ENCODE peak calls at places on chromosomes 12 and 14, in seven cellular contexts. L is left lung, U is neural progenitor cell, Y is astrocyte of the spinal cord, D is thoracic aorta, Q is right lobe of liver, P is MM.1S. C is an unnamed sample.

GRCh38 chr12:1706284-1707016 is 15.6 kb downstream of the ADIPOR2 start:
- DNase-seq in L (no peak), U (no peak), Y (no peak), D (no peak), Q (no peak), P (no peak), C (no peak)

GRCh38 chr14:23561873-23562821 is 5.4 kb downstream of the AP1G2 start:
- DNase-seq in L (no peak), U (no peak), Y (no peak), D (no peak), Q (no peak), P (no peak), C (no peak)

GRCh38 chr12:21849878-21850277 is 75.4 kb upstream of the KCNJ8 start:
- DNase-seq in L (no peak), U (no peak), Y (no peak), D (no peak), Q (no peak), P (no peak), C (no peak)

GRCh38 chr14:103898204-103898603 is 30.1 kb upstream of the TDRD9 start:
- DNase-seq in L (no peak), U (no peak), Y (no peak), D (no peak), Q (no peak), P (no peak), C (no peak)

GRCh38 chr12:91422107-91422506 is 239.5 kb upstream of the DCN start:
- DNase-seq in L (no peak), U (no peak), Y (no peak), D (no peak), Q (no peak), P (no peak), C (no peak)

GRCh38 chr12:125593269-125593668 is 528.0 kb downstream of the AACS start:
- DNase-seq in L (no peak), U (no peak), Y (no peak), D (no peak), Q (no peak), P (no peak), C (no peak)

GRCh38 chr12:51884676-51885229 is 3.1 kb upstream of the ANKRD33 start:
- DNase-seq in L (no peak), U (no peak), Y (no peak), D (no peak), Q (peak), P (no peak), C (no peak)

GRCh38 chr12:122336015-122336946 is 70.0 kb upstream of the VPS33A start:
- DNase-seq in L (no peak), U (peak), Y (peak), D (no peak), Q (peak), P (no peak), C (no peak)

GRCh38 chr12:45685680-45686079 is 43.8 kb upstream of the ARID2 start:
- DNase-seq in L (no peak), U (no peak), Y (no peak), D (no peak), Q (no peak), P (peak), C (no peak)

GRCh38 chr14:94180655-94181271 is 6.6 kb downstream of the PPP4R4 start:
- DNase-seq in L (no peak), U (peak), Y (peak), D (no peak), Q (no peak), P (peak), C (no peak)

GRCh38 chr14:51880810-51881580 is 20.6 kb downstream of the GNG2 start:
- DNase-seq in L (no peak), U (no peak), Y (peak), D (no peak), Q (no peak), P (no peak), C (no peak)

GRCh38 chr14:50892255-50892654 is 20.4 kb downstream of the ABHD12B start:
- DNase-seq in L (no peak), U (no peak), Y (no peak), D (no peak), Q (no peak), P (no peak), C (no peak)

GRCh38 chr12:89864419-89864818 is 155.8 kb upstream of the ATP2B1 start:
- DNase-seq in L (no peak), U (no peak), Y (no peak), D (no peak), Q (no peak), P (no peak), C (no peak)

GRCh38 chr14:77041837-77042557 is 13.5 kb upstream of the IRF2BPL start:
- DNase-seq in L (no peak), U (no peak), Y (peak), D (peak), Q (no peak), P (no peak), C (no peak)

GRCh38 chr14:87014854-87015253 is 978.1 kb downstream of the GALC start:
- DNase-seq in L (no peak), U (no peak), Y (no peak), D (no peak), Q (no peak), P (no peak), C (no peak)

GRCh38 chr12:122471324-122472226 is 29.2 kb downstream of the ZCCHC8 start:
- DNase-seq in L (no peak), U (peak), Y (peak), D (no peak), Q (no peak), P (peak), C (no peak)

GRCh38 chr14:22598896-22599244 is 770 bp downstream of the ABHD4 start:
- DNase-seq in L (peak), U (peak), Y (peak), D (no peak), Q (peak), P (peak), C (no peak)

GRCh38 chr12:62732861-62733427 is 202.0 kb downstream of the PPM1H start:
- DNase-seq in L (no peak), U (no peak), Y (peak), D (no peak), Q (no peak), P (no peak), C (no peak)

GRCh38 chr12:131759176-131759575 is 48.3 kb downstream of the SFSWAP start:
- DNase-seq in L (no peak), U (no peak), Y (peak), D (no peak), Q (no peak), P (no peak), C (no peak)

GRCh38 chr14:71228711-71229110 is 321.5 kb downstream of the PCNX1 start:
- DNase-seq in L (no peak), U (no peak), Y (no peak), D (no peak), Q (no peak), P (no peak), C (no peak)

GRCh38 chr12:122839907-122840554 is 4.8 kb downstream of the HIP1R start:
- DNase-seq in L (no peak), U (no peak), Y (no peak), D (no peak), Q (no peak), P (no peak), C (no peak)

GRCh38 chr14:105161314-105161713 is 7.3 kb downstream of the JAG2 start:
- DNase-seq in L (no peak), U (no peak), Y (no peak), D (no peak), Q (no peak), P (no peak), C (no peak)

GRCh38 chr12:86698581-86698980 is 442.4 kb upstream of the MGAT4C start:
- DNase-seq in L (no peak), U (no peak), Y (peak), D (no peak), Q (no peak), P (no peak), C (no peak)

DNA sequence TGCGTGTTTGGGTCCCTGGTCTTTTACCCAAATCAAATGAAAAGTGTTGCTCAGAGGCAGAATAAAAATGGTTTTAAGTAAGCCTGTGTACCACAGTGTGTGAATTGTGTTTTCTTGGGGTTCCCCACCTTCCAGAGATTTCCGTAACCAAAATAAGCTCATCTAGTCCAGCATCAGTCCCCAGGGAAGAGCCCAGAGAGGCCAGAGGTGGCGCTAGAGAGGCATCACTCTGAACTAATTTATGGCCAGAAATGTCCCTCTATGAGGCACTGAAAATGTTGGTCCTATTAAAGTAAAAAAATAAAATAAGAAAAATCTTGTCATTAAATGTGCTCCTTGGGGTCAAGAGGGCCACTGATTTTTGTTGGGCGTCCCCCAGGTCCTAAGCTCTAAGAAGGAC is 24.9 kb upstream of the PRKAB1 start:
- DNase-seq in L (no peak), U (peak), Y (no peak), D (no peak), Q (no peak), P (no peak), C (no peak)
- TF ChIP-seq CTCF in L (no peak), U (peak), Y (peak), D (no peak), Q (no peak), P (no peak), C (no peak)

DNA sequence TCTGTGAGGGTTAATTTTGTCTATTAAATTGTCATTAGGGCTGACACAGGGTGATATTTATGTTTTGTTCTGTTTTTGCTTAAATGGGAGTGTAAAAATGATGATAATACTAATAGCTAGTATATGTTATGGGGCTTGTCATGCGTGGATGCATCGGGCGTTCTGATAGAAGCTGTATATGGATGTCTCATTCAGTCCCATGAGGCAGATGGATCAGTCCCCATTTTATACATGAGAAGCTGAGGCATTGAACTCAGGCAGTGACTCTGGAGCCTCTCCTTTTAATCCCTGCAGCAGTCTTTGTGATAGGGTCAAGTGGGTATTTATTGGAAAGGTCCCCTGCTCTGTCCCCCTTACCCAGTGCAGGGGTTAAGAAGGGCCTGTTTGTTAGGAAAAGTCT is 46.1 kb downstream of the ELK3 start:
- DNase-seq in L (no peak), U (no peak), Y (no peak), D (no peak), Q (no peak), P (no peak), C (no peak)
- TF ChIP-seq CTCF in L (no peak), U (no peak), Y (no peak), D (no peak), Q (no peak), P (no peak), C (no peak)

GRCh38 chr12:105467710-105468366 is 137.3 kb downstream of the C12orf75 start:
- DNase-seq in L (no peak), U (no peak), Y (no peak), D (no peak), Q (no peak), P (no peak), C (no peak)

GRCh38 chr12:105469182-105469581 is 138.7 kb downstream of the C12orf75 start:
- DNase-seq in L (no peak), U (no peak), Y (no peak), D (no peak), Q (no peak), P (no peak), C (no peak)

GRCh38 chr12:105466901-105467598 is 136.6 kb downstream of the C12orf75 start:
- DNase-seq in L (no peak), U (peak), Y (no peak), D (no peak), Q (no peak), P (no peak), C (no peak)

GRCh38 chr12:105469701-105470100 is 139.2 kb downstream of the C12orf75 start:
- DNase-seq in L (no peak), U (no peak), Y (no peak), D (no peak), Q (no peak), P (no peak), C (no peak)

GRCh38 chr12:105468464-105468863 is 138.0 kb downstream of the C12orf75 start:
- DNase-seq in L (no peak), U (no peak), Y (no peak), D (no peak), Q (no peak), P (no peak), C (no peak)
- TF ChIP-seq CTCF in L (no peak), U (no peak), Y (no peak), D (no peak), Q (no peak), P (no peak), C (no peak)

DNA sequence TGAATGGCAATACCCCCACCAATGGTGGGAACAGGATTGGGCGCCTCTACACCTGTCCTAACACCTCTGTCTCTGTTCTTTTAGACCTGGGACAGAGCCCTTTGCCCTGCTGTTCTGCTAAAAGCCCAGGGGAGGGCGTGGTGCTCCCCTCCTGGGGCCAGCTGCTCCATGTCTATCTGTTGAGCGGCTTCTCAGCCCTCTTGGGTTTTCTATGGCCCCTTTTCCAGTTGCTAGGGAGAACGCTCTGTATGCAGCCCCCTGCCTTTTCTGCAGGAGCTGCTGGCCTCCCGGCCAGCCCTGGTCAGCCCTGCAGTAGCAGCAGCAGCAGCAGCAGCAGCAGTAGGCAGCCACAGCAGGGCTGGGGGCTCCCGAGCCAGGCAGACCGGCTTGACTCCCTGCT is 1.2 kb downstream of the RTL1 start:
- DNase-seq in L (no peak), U (peak), Y (no peak), D (no peak), Q (no peak), P (no peak), C (no peak)
- TF ChIP-seq CTCF in L (no peak), U (peak), Y (peak), D (no peak), Q (no peak), P (no peak), C (no peak)

GRCh38 chr14:101934751-101935150 is 29.6 kb upstream of the DYNC1H1 start:
- DNase-seq in L (no peak), U (no peak), Y (no peak), D (no peak), Q (no peak), P (no peak), C (no peak)
- TF ChIP-seq CTCF in L (no peak), U (no peak), Y (no peak), D (no peak), Q (no peak), P (no peak), C (no peak)

GRCh38 chr12:32100888-32101287 is 5.8 kb upstream of the BICD1 start:
- DNase-seq in L (no peak), U (no peak), Y (no peak), D (no peak), Q (no peak), P (no peak), C (no peak)
- TF ChIP-seq CTCF in L (no peak), U (no peak), Y (no peak), D (no peak), Q (no peak), P (no peak), C (no peak)

GRCh38 chr12:71900091-71900490 is 38.6 kb upstream of the TPH2 start:
- DNase-seq in L (no peak), U (no peak), Y (peak), D (no peak), Q (no peak), P (no peak), C (no peak)
- TF ChIP-seq CTCF in L (no peak), U (peak), Y (peak), D (no peak), Q (peak), P (no peak), C (no peak)

GRCh38 chr12:64625243-64626077 is 15.2 kb downstream of the RASSF3 start:
- DNase-seq in L (peak), U (no peak), Y (peak), D (peak), Q (peak), P (no peak), C (no peak)
- TF ChIP-seq CTCF in L (no peak), U (no peak), Y (no peak), D (no peak), Q (no peak), P (no peak), C (no peak)